ENCODE peak calls at places on chromosomes 12 and 14, in nine cellular contexts. One of them, this sample, is unnamed.

GRCh38 chr12:5571115-5571514 is 139.2 kb downstream of the NTF3 start:
- DNase-seq in stomach: no peak
- DNase-seq in brain microvascular endothelial cell: no peak
- DNase-seq in mucosa of descending colon: no peak
- DNase-seq in esophagus squamous epithelium: no peak
- DNase-seq in fibroblast of pulmonary artery: no peak
- DNase-seq in lower leg skin: peak
- DNase-seq in lower lobe of right lung: no peak
- DNase-seq in BJ: no peak
- DNase-seq in this sample: no peak

GRCh38 chr14:22980672-22981089 is 1.7 kb downstream of the AJUBA start:
- DNase-seq in stomach: peak
- DNase-seq in brain microvascular endothelial cell: no peak
- DNase-seq in mucosa of descending colon: peak
- DNase-seq in esophagus squamous epithelium: no peak
- DNase-seq in fibroblast of pulmonary artery: peak
- DNase-seq in lower leg skin: peak
- DNase-seq in lower lobe of right lung: peak
- DNase-seq in BJ: no peak
- DNase-seq in this sample: no peak

GRCh38 chr14:43116341-43116740 is 1390.7 kb downstream of the FSCB start:
- DNase-seq in stomach: no peak
- DNase-seq in brain microvascular endothelial cell: no peak
- DNase-seq in mucosa of descending colon: no peak
- DNase-seq in esophagus squamous epithelium: no peak
- DNase-seq in fibroblast of pulmonary artery: peak
- DNase-seq in lower leg skin: no peak
- DNase-seq in lower lobe of right lung: no peak
- DNase-seq in BJ: no peak
- DNase-seq in this sample: no peak

GRCh38 chr12:41190360-41190759 is 2.2 kb downstream of the PDZRN4 start:
- DNase-seq in stomach: no peak
- DNase-seq in brain microvascular endothelial cell: peak
- DNase-seq in mucosa of descending colon: no peak
- DNase-seq in esophagus squamous epithelium: no peak
- DNase-seq in fibroblast of pulmonary artery: peak
- DNase-seq in lower leg skin: no peak
- DNase-seq in lower lobe of right lung: no peak
- DNase-seq in BJ: no peak
- DNase-seq in this sample: no peak

GRCh38 chr12:101777476-101777875 is 38.2 kb upstream of the SYCP3 start:
- DNase-seq in stomach: no peak
- DNase-seq in brain microvascular endothelial cell: no peak
- DNase-seq in mucosa of descending colon: no peak
- DNase-seq in esophagus squamous epithelium: no peak
- DNase-seq in fibroblast of pulmonary artery: no peak
- DNase-seq in lower leg skin: no peak
- DNase-seq in lower lobe of right lung: no peak
- DNase-seq in BJ: no peak
- DNase-seq in this sample: no peak

GRCh38 chr14:27613102-27613501 is 1015.3 kb upstream of the NOVA1 start:
- DNase-seq in stomach: no peak
- DNase-seq in brain microvascular endothelial cell: no peak
- DNase-seq in mucosa of descending colon: no peak
- DNase-seq in esophagus squamous epithelium: no peak
- DNase-seq in fibroblast of pulmonary artery: no peak
- DNase-seq in lower leg skin: no peak
- DNase-seq in lower lobe of right lung: no peak
- DNase-seq in BJ: no peak
- DNase-seq in this sample: no peak

GRCh38 chr12:26043139-26044006 is 81.5 kb downstream of the BHLHE41 start:
- DNase-seq in stomach: no peak
- DNase-seq in brain microvascular endothelial cell: no peak
- DNase-seq in mucosa of descending colon: no peak
- DNase-seq in esophagus squamous epithelium: no peak
- DNase-seq in fibroblast of pulmonary artery: no peak
- DNase-seq in lower leg skin: no peak
- DNase-seq in lower lobe of right lung: no peak
- DNase-seq in BJ: no peak
- DNase-seq in this sample: no peak

GRCh38 chr14:76135722-76136121 is 16.0 kb upstream of the GPATCH2L start:
- DNase-seq in stomach: no peak
- DNase-seq in brain microvascular endothelial cell: no peak
- DNase-seq in mucosa of descending colon: no peak
- DNase-seq in esophagus squamous epithelium: no peak
- DNase-seq in fibroblast of pulmonary artery: no peak
- DNase-seq in lower leg skin: no peak
- DNase-seq in lower lobe of right lung: no peak
- DNase-seq in BJ: no peak
- DNase-seq in this sample: no peak

GRCh38 chr12:89080797-89081470 is 271.4 kb downstream of the DUSP6 start:
- DNase-seq in stomach: no peak
- DNase-seq in brain microvascular endothelial cell: no peak
- DNase-seq in mucosa of descending colon: no peak
- DNase-seq in esophagus squamous epithelium: no peak
- DNase-seq in fibroblast of pulmonary artery: peak
- DNase-seq in lower leg skin: no peak
- DNase-seq in lower lobe of right lung: no peak
- DNase-seq in BJ: no peak
- DNase-seq in this sample: no peak

GRCh38 chr14:67416085-67416484 is 4.1 kb upstream of the PLEK2 start:
- DNase-seq in stomach: no peak
- DNase-seq in brain microvascular endothelial cell: no peak
- DNase-seq in mucosa of descending colon: no peak
- DNase-seq in esophagus squamous epithelium: no peak
- DNase-seq in fibroblast of pulmonary artery: peak
- DNase-seq in lower leg skin: no peak
- DNase-seq in lower lobe of right lung: no peak
- DNase-seq in BJ: no peak
- DNase-seq in this sample: no peak

DNA sequence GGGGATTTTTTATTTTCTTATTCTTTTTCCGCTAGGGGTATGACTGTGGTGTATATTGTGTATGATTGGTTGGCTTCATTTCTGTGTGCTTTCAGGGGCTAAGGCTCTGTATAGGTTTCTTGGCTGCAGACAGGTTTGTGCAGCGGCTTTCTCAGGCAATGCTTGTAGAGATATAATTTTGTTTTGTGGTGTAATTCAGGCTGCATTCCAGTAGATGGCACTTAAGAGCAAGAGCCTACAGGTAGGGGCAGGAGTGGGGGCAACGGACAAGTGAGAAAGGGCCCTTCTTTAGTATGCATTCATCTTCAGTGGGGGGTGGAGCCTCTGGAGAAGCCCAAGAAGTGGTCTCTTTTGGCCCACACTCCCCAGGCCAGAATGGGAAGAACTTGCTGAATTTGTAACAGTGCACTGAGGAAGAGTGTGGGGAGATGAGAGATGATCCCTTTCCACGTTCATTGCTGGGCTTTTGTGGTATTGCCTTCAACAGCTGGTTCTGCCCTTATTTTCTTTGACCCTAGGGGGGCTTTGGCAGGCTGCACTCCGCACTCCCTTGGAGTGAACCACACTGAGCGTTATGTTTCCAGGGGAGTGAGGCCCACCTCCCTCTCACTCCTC is 78.6 kb downstream of the IFNG-AS1 start:
- DNase-seq in stomach: no peak
- DNase-seq in brain microvascular endothelial cell: no peak
- DNase-seq in mucosa of descending colon: no peak
- DNase-seq in esophagus squamous epithelium: no peak
- DNase-seq in fibroblast of pulmonary artery: peak
- DNase-seq in lower leg skin: no peak
- DNase-seq in lower lobe of right lung: no peak
- DNase-seq in BJ: no peak
- DNase-seq in this sample: no peak
- TF ChIP-seq CTCF in stomach: no peak
- TF ChIP-seq CTCF in brain microvascular endothelial cell: peak
- TF ChIP-seq CTCF in mucosa of descending colon: no peak
- TF ChIP-seq CTCF in esophagus squamous epithelium: peak
- TF ChIP-seq CTCF in fibroblast of pulmonary artery: peak
- TF ChIP-seq CTCF in lower leg skin: no peak
- TF ChIP-seq CTCF in lower lobe of right lung: no peak
- TF ChIP-seq CTCF in BJ: peak
- TF ChIP-seq CTCF in this sample: peak

DNA sequence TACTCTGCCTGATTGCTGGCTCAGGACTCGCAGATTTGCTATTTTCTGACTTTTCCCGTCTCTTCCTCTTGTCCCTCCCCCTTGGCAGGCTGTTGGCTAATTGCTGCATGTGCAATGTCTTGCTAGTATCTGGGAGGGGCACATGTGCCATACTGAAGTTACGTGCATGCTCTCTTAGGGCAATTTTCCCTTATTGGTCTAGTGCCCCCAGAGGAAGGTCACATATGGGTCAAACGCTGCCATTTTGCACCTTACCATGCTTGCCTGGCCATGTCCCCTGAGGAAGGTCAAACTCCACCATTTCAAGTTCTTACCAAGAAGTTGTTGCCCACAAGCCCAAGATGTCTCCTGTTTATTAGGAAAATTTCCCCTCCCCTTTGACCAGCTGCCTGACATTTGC is 13.9 kb upstream of the ERC1 start:
- DNase-seq in stomach: no peak
- DNase-seq in brain microvascular endothelial cell: no peak
- DNase-seq in mucosa of descending colon: no peak
- DNase-seq in esophagus squamous epithelium: no peak
- DNase-seq in fibroblast of pulmonary artery: no peak
- DNase-seq in lower leg skin: no peak
- DNase-seq in lower lobe of right lung: no peak
- DNase-seq in BJ: no peak
- DNase-seq in this sample: no peak
- TF ChIP-seq CTCF in stomach: no peak
- TF ChIP-seq CTCF in brain microvascular endothelial cell: peak
- TF ChIP-seq CTCF in mucosa of descending colon: no peak
- TF ChIP-seq CTCF in esophagus squamous epithelium: no peak
- TF ChIP-seq CTCF in fibroblast of pulmonary artery: no peak
- TF ChIP-seq CTCF in lower leg skin: no peak
- TF ChIP-seq CTCF in lower lobe of right lung: no peak
- TF ChIP-seq CTCF in BJ: no peak
- TF ChIP-seq CTCF in this sample: no peak

GRCh38 chr12:120775862-120776552 is 50.4 kb downstream of the ACADS start:
- DNase-seq in stomach: no peak
- DNase-seq in brain microvascular endothelial cell: no peak
- DNase-seq in mucosa of descending colon: no peak
- DNase-seq in esophagus squamous epithelium: no peak
- DNase-seq in fibroblast of pulmonary artery: peak
- DNase-seq in lower leg skin: no peak
- DNase-seq in lower lobe of right lung: no peak
- DNase-seq in BJ: no peak
- DNase-seq in this sample: no peak
- TF ChIP-seq CTCF in stomach: no peak
- TF ChIP-seq CTCF in brain microvascular endothelial cell: peak
- TF ChIP-seq CTCF in mucosa of descending colon: no peak
- TF ChIP-seq CTCF in esophagus squamous epithelium: peak
- TF ChIP-seq CTCF in fibroblast of pulmonary artery: peak
- TF ChIP-seq CTCF in lower leg skin: no peak
- TF ChIP-seq CTCF in lower lobe of right lung: peak
- TF ChIP-seq CTCF in BJ: no peak
- TF ChIP-seq CTCF in this sample: no peak

GRCh38 chr12:3303410-3304136 is 187.4 kb upstream of the PRMT8 start:
- DNase-seq in stomach: no peak
- DNase-seq in brain microvascular endothelial cell: no peak
- DNase-seq in mucosa of descending colon: no peak
- DNase-seq in esophagus squamous epithelium: no peak
- DNase-seq in fibroblast of pulmonary artery: no peak
- DNase-seq in lower leg skin: no peak
- DNase-seq in lower lobe of right lung: no peak
- DNase-seq in BJ: no peak
- DNase-seq in this sample: no peak
- TF ChIP-seq CTCF in stomach: no peak
- TF ChIP-seq CTCF in brain microvascular endothelial cell: peak
- TF ChIP-seq CTCF in mucosa of descending colon: no peak
- TF ChIP-seq CTCF in esophagus squamous epithelium: peak
- TF ChIP-seq CTCF in fibroblast of pulmonary artery: no peak
- TF ChIP-seq CTCF in lower leg skin: no peak
- TF ChIP-seq CTCF in lower lobe of right lung: no peak
- TF ChIP-seq CTCF in BJ: no peak
- TF ChIP-seq CTCF in this sample: no peak

DNA sequence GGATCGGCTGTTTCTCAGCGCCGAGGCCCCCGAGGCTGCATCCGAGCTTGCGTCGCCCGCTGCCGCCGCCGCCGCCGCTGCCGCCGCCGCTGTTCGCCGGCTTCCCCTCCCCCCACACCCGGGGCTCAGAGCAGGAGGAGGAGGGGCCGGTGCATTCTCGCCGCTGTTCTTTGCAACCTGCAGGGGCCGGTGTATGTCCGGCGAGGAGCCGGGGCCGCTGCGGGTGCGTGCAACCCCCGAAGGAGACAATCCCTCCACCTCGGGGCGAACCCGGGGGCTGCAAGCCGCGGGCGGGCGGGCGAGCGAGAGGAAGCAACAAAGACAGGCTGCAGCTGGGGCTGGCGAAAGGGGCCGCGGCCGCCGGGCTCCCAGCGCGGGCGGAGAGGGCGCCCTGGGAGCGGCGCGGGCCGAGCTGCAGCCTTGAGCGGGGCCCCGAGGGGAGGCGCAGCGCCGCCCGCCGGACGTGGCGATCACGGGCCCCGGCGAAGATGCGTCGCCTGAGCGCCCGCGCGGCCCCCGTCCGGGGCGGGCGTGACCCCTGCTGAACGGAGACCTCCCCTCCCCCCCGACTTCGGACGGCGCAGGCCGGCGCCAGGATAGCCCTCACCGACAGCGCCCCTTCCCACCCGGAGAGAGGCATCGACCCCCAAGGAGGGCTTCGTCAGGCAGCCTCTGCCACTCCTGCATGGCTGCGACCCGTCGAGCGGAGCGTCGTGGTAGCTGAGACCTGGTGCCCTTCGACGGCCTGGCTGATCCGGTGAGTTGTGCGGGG is 702 bp downstream of the FAM222A start:
- DNase-seq in stomach: peak
- DNase-seq in brain microvascular endothelial cell: no peak
- DNase-seq in mucosa of descending colon: peak
- DNase-seq in esophagus squamous epithelium: peak
- DNase-seq in fibroblast of pulmonary artery: peak
- DNase-seq in lower leg skin: no peak
- DNase-seq in lower lobe of right lung: peak
- DNase-seq in BJ: no peak
- DNase-seq in this sample: no peak
- TF ChIP-seq CTCF in stomach: no peak
- TF ChIP-seq CTCF in brain microvascular endothelial cell: peak
- TF ChIP-seq CTCF in mucosa of descending colon: no peak
- TF ChIP-seq CTCF in esophagus squamous epithelium: no peak
- TF ChIP-seq CTCF in fibroblast of pulmonary artery: no peak
- TF ChIP-seq CTCF in lower leg skin: no peak
- TF ChIP-seq CTCF in lower lobe of right lung: peak
- TF ChIP-seq CTCF in BJ: peak
- TF ChIP-seq CTCF in this sample: no peak

GRCh38 chr12:117470804-117471203 is 109.4 kb upstream of the NOS1 start:
- DNase-seq in stomach: no peak
- DNase-seq in brain microvascular endothelial cell: no peak
- DNase-seq in mucosa of descending colon: no peak
- DNase-seq in esophagus squamous epithelium: no peak
- DNase-seq in fibroblast of pulmonary artery: no peak
- DNase-seq in lower leg skin: no peak
- DNase-seq in lower lobe of right lung: no peak
- DNase-seq in BJ: no peak
- DNase-seq in this sample: no peak
- TF ChIP-seq CTCF in stomach: no peak
- TF ChIP-seq CTCF in brain microvascular endothelial cell: peak
- TF ChIP-seq CTCF in mucosa of descending colon: no peak
- TF ChIP-seq CTCF in esophagus squamous epithelium: peak
- TF ChIP-seq CTCF in fibroblast of pulmonary artery: peak
- TF ChIP-seq CTCF in lower leg skin: no peak
- TF ChIP-seq CTCF in lower lobe of right lung: peak
- TF ChIP-seq CTCF in BJ: peak
- TF ChIP-seq CTCF in this sample: peak